ENCODE peak calls at places on chromosome 5, in nine cellular contexts. Y is psoas muscle, B is A549, R is fibroblast of lung, W is thyroid gland, K is cardiac muscle cell, E is GM12878, T is epithelial cell of esophagus, N is heart left ventricle. X is an unnamed sample.

GRCh38 chr5:180133551-180133950 is 62.0 kb upstream of the RNF130 start:
- DNase-seq in Y (no peak), B (no peak), R (no peak), W (no peak), K (no peak), E (no peak), T (peak; percentile 33), N (no peak), X (no peak)

GRCh38 chr5:99636663-99637062 is 707.9 kb upstream of the CHD1 start:
- DNase-seq in Y (no peak), B (no peak), R (no peak), W (no peak), K (no peak), E (no peak), T (no peak), N (no peak), X (no peak)

GRCh38 chr5:110590187-110590586 is 136.3 kb downstream of the TMEM232 start:
- DNase-seq in Y (no peak), B (no peak), R (peak; percentile 25), W (no peak), K (peak; percentile 11), E (no peak), T (peak; percentile 46), N (no peak), X (peak; percentile 2)

GRCh38 chr5:154202379-154203260 is 12.1 kb downstream of the GALNT10 start:
- DNase-seq in Y (no peak), B (no peak), R (no peak), W (peak; percentile 53), K (no peak), E (no peak), T (no peak), N (no peak), X (no peak)

GRCh38 chr5:147223951-147224791 is 10.7 kb upstream of the STK32A start:
- DNase-seq in Y (no peak), B (peak; percentile 27), R (peak; percentile 64), W (peak; percentile 55), K (peak; percentile 56), E (no peak), T (peak; percentile 55), N (no peak), X (peak; percentile 6)

GRCh38 chr5:88745093-88745696 is 137.8 kb downstream of the MEF2C start:
- DNase-seq in Y (no peak), B (no peak), R (peak; percentile 51), W (no peak), K (no peak), E (no peak), T (no peak), N (no peak), X (no peak)

GRCh38 chr5:36679609-36680008 is 73.2 kb downstream of the SLC1A3 start:
- DNase-seq in Y (no peak), B (no peak), R (no peak), W (no peak), K (no peak), E (no peak), T (no peak), N (no peak), X (no peak)

GRCh38 chr5:173920866-173921265 is 32.7 kb downstream of the CPEB4 start:
- DNase-seq in Y (no peak), B (no peak), R (no peak), W (no peak), K (no peak), E (no peak), T (no peak), N (no peak), X (no peak)

GRCh38 chr5:98066910-98067309 is 706.6 kb upstream of the RGMB start:
- DNase-seq in Y (no peak), B (no peak), R (no peak), W (no peak), K (no peak), E (no peak), T (peak; percentile 14), N (no peak), X (peak; percentile 3)

GRCh38 chr5:66958984-66959641 is 237.5 kb downstream of the CD180 start:
- DNase-seq in Y (peak; percentile 55), B (no peak), R (peak; percentile 84), W (peak; percentile 77), K (peak; percentile 77), E (no peak), T (peak; percentile 63), N (peak; percentile 45), X (no peak)
- H3K4me3 ChIP-seq in Y (peak overlapping the region; percentile 65), B (peak overlapping the region; percentile 27), R (peak overlapping the region; percentile 85), W (no peak overlapping the region), K (peak overlapping the region; percentile 36), E (no peak overlapping the region), T (peak overlapping the region; percentile 25), N (peak overlapping the region; percentile 44), X (peak overlapping the region; percentile 48)

GRCh38 chr5:74940782-74941363 is 74.7 kb upstream of the FAM169A start:
- DNase-seq in Y (no peak), B (no peak), R (no peak), W (no peak), K (no peak), E (no peak), T (no peak), N (no peak), X (no peak)
- TF ChIP-seq CTCF in Y (no peak), B (no peak), R (no peak), W (no peak), K (no peak), E (no peak), T (no peak), N (no peak), X (no peak)

GRCh38 chr5:10455273-10455670 is 13.6 kb downstream of the ROPN1L start:
- DNase-seq in Y (no peak), B (no peak), R (no peak), W (no peak), K (no peak), E (no peak), T (no peak), N (no peak), X (no peak)

GRCh38 chr5:10452768-10453331 is 11.2 kb downstream of the ROPN1L start:
- DNase-seq in Y (no peak), B (peak; percentile 85), R (peak; percentile 93), W (peak; percentile 20), K (peak; percentile 77), E (peak; percentile 62), T (peak; percentile 88), N (no peak), X (peak; percentile 71)

GRCh38 chr5:10454591-10455272 is 13.1 kb downstream of the ROPN1L start:
- DNase-seq in Y (no peak), B (no peak), R (peak; percentile 66), W (no peak), K (no peak), E (no peak), T (peak; percentile 78), N (no peak), X (no peak)

GRCh38 chr5:10451137-10451824 is 9.6 kb downstream of the ROPN1L start:
- DNase-seq in Y (no peak), B (no peak), R (no peak), W (no peak), K (no peak), E (no peak), T (peak; percentile 50), N (no peak), X (no peak)

GRCh38 chr5:10453564-10453963 is 11.9 kb downstream of the ROPN1L start:
- DNase-seq in Y (no peak), B (no peak), R (no peak), W (no peak), K (no peak), E (no peak), T (peak; percentile 53), N (no peak), X (no peak)
- H3K4me3 ChIP-seq in Y (no peak overlapping the region), B (no peak overlapping the region), R (no peak overlapping the region), W (no peak overlapping the region), K (no peak overlapping the region), E (no peak overlapping the region), T (no peak overlapping the region), N (no peak overlapping the region), X (no peak overlapping the region)

GRCh38 chr5:27598576-27598975 is 560.2 kb upstream of the CDH9 start:
- DNase-seq in Y (no peak), B (no peak), R (no peak), W (no peak), K (no peak), E (no peak), T (peak; percentile 8), N (no peak), X (no peak)
- TF ChIP-seq CTCF in Y (no peak), B (no peak), R (no peak), W (no peak), K (no peak), E (no peak), T (no peak), N (no peak), X (no peak)

DNA sequence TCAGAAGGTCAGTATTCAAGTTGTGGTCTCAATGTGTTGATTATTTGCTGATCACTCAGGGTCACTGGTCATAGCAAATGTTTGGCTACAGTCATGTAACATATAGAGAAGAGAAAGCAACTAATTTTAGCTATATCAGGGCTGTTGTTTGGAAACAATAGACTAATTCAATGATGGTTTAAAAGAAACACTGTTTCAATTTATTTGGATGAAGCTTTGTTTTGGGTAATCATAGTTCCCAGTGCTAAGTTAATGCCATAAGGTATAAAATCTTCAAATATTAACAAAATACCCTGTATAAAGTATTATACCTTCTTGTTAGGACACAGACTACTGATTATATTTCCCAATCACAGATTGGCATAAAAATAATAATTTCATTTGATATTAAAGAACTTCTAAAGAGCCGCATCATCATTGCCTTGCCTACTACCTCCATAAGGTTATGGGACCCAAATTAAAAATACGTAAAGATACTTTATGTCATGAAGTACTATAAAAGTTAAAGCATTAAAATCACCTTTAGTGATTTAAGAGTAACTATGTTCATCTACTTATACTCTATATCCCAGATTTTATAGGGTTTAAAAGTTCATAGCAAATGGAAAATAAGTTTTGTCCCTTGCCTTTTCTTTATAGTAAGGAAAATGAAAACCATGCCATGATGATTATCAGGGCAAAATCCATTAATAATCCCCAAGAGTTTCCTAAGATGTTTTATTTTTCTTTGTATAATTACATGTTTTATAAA is 6.0 kb downstream of the NR3C1 start:
- DNase-seq in Y (no peak), B (no peak), R (no peak), W (no peak), K (no peak), E (no peak), T (no peak), N (no peak), X (no peak)
- H3K4me3 ChIP-seq in Y (peak overlapping the region; percentile 93), B (peak overlapping the region; percentile 86), R (peak overlapping the region; percentile 93), W (no peak overlapping the region), K (no peak overlapping the region), E (peak overlapping the region; percentile 83), T (peak overlapping the region; percentile 72), N (peak overlapping the region; percentile 81), X (no peak overlapping the region)

GRCh38 chr5:74667396-74667795 is 17.6 kb upstream of the HEXB start:
- DNase-seq in Y (no peak), B (no peak), R (no peak), W (no peak), K (peak; percentile 78), E (no peak), T (no peak), N (no peak), X (no peak)

GRCh38 chr5:74669824-74670223 is 15.2 kb upstream of the HEXB start:
- DNase-seq in Y (no peak), B (no peak), R (no peak), W (no peak), K (peak; percentile 47), E (no peak), T (no peak), N (no peak), X (no peak)

GRCh38 chr5:74670377-74671038 is 14.5 kb upstream of the HEXB start:
- DNase-seq in Y (no peak), B (no peak), R (no peak), W (no peak), K (no peak), E (no peak), T (no peak), N (no peak), X (no peak)

GRCh38 chr5:74672215-74672877 is 12.7 kb upstream of the HEXB start:
- DNase-seq in Y (no peak), B (no peak), R (no peak), W (no peak), K (no peak), E (no peak), T (no peak), N (no peak), X (no peak)

GRCh38 chr5:74673011-74673790 is 11.8 kb upstream of the HEXB start:
- DNase-seq in Y (no peak), B (no peak), R (peak; percentile 79), W (no peak), K (peak; percentile 21), E (no peak), T (peak; percentile 56), N (no peak), X (no peak)
- TF ChIP-seq CTCF in Y (peak; percentile 55), B (peak; percentile 77), R (peak; percentile 29), W (peak; percentile 9), K (peak; percentile 36), E (no peak), T (peak; percentile 48), N (peak; percentile 23), X (peak; percentile 35)

X was measured in HFF-Myc.